ENCODE peak calls at places on chromosomes 5 and 9, in ten cellular contexts. W, B, L, M, H, U, Q, D, F and E are unnamed samples.

GRCh38 chr5:180352116-180352975 is 790 bp downstream of the GFPT2 start:
- DNase-seq in W (peak), B (no peak), L (no peak), M (no peak), H (no peak), U (peak), Q (no peak), D (peak), F (no peak), E (no peak)

GRCh38 chr5:53480474-53481353 is at the start of gene FST:
- DNase-seq in W (peak), B (no peak), L (no peak), M (no peak), H (peak), U (peak), Q (peak), D (peak), F (peak), E (no peak)

GRCh38 chr9:137828527-137829259 is 48.9 kb upstream of the CACNA1B start:
- DNase-seq in W (peak), B (no peak), L (no peak), M (no peak), H (peak), U (no peak), Q (peak), D (no peak), F (no peak), E (peak)

GRCh38 chr5:143063175-143063970 is 293.2 kb downstream of the ARHGAP26 start:
- DNase-seq in W (no peak), B (no peak), L (no peak), M (no peak), H (peak), U (peak), Q (no peak), D (peak), F (no peak), E (no peak)

GRCh38 chr9:136882109-136882946 is 4.0 kb upstream of the TRAF2 start:
- DNase-seq in W (peak), B (peak), L (peak), M (peak), H (peak), U (peak), Q (peak), D (no peak), F (peak), E (peak)

GRCh38 chr9:121562261-121562780 is 62.7 kb upstream of the GGTA1 start:
- DNase-seq in W (no peak), B (no peak), L (no peak), M (no peak), H (no peak), U (no peak), Q (no peak), D (no peak), F (no peak), E (no peak)

GRCh38 chr5:159864885-159865622 is 51.2 kb upstream of the ADRA1B start:
- DNase-seq in W (no peak), B (no peak), L (no peak), M (no peak), H (peak), U (no peak), Q (no peak), D (no peak), F (no peak), E (no peak)

GRCh38 chr5:146751781-146752401 is 126.7 kb downstream of the PPP2R2B start:
- DNase-seq in W (no peak), B (no peak), L (no peak), M (no peak), H (no peak), U (no peak), Q (no peak), D (no peak), F (no peak), E (peak)

GRCh38 chr5:149038336-149039075 is 24.4 kb downstream of the SH3TC2 start:
- DNase-seq in W (no peak), B (no peak), L (no peak), M (no peak), H (no peak), U (no peak), Q (no peak), D (no peak), F (no peak), E (no peak)

GRCh38 chr9:87622098-87622497 is 103.8 kb upstream of the CTSL start:
- DNase-seq in W (no peak), B (no peak), L (no peak), M (no peak), H (no peak), U (no peak), Q (no peak), D (no peak), F (no peak), E (no peak)

GRCh38 chr5:65190328-65191053 is 291.2 kb downstream of the ADAMTS6 start:
- DNase-seq in W (no peak), B (no peak), L (no peak), M (no peak), H (peak), U (no peak), Q (no peak), D (no peak), F (peak), E (no peak)

GRCh38 chr5:13115476-13115875 is 829.0 kb downstream of the DNAH5 start:
- DNase-seq in W (no peak), B (no peak), L (no peak), M (no peak), H (no peak), U (no peak), Q (no peak), D (no peak), F (no peak), E (no peak)

GRCh38 chr5:1799110-1799601 is 481 bp downstream of the MRPL36 start:
- DNase-seq in W (no peak), B (no peak), L (peak), M (no peak), H (peak), U (no peak), Q (no peak), D (peak), F (peak), E (no peak)

GRCh38 chr5:7897014-7897600 is 28.2 kb downstream of the MTRR start:
- DNase-seq in W (no peak), B (no peak), L (peak), M (no peak), H (peak), U (no peak), Q (peak), D (no peak), F (no peak), E (peak)

GRCh38 chr5:135134686-135135381 is 100.8 kb upstream of the PITX1 start:
- DNase-seq in W (no peak), B (no peak), L (no peak), M (no peak), H (no peak), U (no peak), Q (no peak), D (no peak), F (no peak), E (no peak)

DNA sequence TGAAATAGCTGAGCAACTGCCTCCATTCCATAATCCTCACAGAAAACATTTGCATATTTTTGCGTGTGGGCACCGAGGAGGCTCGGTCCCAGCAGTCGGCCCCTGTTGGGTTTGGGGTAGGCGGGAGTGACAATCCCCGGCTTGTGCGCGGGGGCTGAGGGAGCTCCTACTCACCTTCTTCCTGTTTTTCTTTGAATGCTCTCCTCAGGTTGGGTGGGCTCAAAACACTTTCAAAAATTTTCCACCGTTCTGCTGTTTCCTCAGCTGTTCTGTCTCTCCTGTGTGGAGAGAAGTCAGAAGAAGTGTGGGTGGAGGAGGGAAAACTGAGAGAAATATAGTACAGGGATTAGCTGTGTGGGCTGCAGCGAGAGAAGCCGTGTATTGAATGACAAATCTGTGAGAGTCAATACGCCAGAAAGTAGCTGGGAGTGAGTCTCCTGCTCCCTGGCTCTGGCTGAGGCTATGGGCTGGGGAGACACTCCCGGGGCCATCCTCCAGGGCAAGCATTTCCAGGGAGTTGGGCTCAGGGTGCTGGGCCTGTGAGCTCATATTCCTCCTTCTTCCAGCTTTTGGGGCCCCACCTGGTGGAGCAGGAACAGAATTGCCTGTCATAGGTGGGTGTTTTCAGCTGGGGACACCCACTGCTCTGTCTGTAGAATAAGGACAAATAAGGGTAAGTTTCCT is 84.7 kb downstream of the CMYA5 start:
- DNase-seq in W (peak), B (no peak), L (peak), M (peak), H (peak), U (no peak), Q (peak), D (no peak), F (peak), E (no peak)
- TF ChIP-seq CTCF in W (peak), B (no peak), L (peak), M (peak), H (peak), U (peak), Q (peak), D (no peak), F (no peak), E (no peak)

GRCh38 chr9:124202447-124202971 is 55.2 kb upstream of the NEK6 start:
- DNase-seq in W (no peak), B (no peak), L (no peak), M (no peak), H (peak), U (peak), Q (no peak), D (no peak), F (no peak), E (no peak)
- H3K27ac ChIP-seq in W (peak), B (peak), L (no peak), M (no peak), H (no peak), U (no peak), Q (no peak), D (no peak), F (no peak), E (no peak)

GRCh38 chr5:97044057-97044456 is 98.4 kb downstream of the LIX1 start:
- DNase-seq in W (no peak), B (peak), L (peak), M (peak), H (peak), U (peak), Q (peak), D (no peak), F (no peak), E (no peak)
- TF ChIP-seq CTCF in W (no peak), B (no peak), L (peak), M (peak), H (peak), U (peak), Q (peak), D (no peak), F (no peak), E (no peak)

DNA sequence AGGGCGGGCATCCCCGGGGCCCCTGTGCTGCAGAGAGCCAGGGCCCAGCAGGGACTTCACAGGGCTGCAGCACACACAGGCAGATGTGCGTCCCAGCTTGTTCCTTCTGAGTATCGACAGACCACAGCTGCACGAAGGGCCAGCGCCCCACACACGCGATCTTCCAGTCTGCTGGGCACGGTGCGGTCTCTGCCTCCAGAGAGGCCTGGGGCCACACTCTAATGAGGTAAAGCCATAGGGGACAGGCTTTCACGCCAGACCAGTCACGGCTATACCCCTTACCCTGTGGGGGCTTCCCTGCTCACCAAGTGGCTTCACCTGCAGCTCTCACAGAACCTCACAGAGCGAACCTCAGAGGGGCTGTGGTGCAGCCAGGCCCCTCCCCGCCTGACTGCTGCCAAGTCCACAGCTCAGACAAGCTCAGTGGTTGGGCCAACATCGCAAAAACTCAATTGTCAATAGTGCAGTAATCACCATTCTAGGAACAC is 82.2 kb downstream of the SHB start:
- DNase-seq in W (peak), B (no peak), L (no peak), M (no peak), H (no peak), U (no peak), Q (no peak), D (no peak), F (no peak), E (no peak)
- H3K27ac ChIP-seq in W (no peak), B (no peak), L (no peak), M (no peak), H (no peak), U (no peak), Q (no peak), D (no peak), F (peak), E (no peak)

DNA sequence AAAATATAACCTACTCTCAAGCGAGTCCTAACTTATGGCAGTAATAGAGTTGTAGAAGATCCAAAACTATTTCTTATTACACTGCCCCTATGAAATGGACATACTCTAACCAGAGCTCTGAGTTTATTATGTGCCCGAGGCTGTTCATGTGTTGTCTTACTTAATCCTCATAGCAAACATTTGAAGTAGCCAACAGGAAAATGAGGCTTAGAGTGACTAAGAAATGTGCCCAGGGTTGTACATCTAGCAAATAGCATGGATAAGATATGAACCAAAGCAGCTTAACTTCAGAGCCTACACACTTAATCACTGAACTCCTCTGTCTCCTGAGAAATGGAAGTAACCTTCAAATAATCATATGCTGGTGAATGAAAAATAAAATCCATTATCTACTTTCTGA is 1551.7 kb downstream of the MAT2B start:
- DNase-seq in W (no peak), B (no peak), L (no peak), M (no peak), H (no peak), U (no peak), Q (no peak), D (no peak), F (no peak), E (no peak)
- TF ChIP-seq CTCF in W (no peak), B (no peak), L (no peak), M (no peak), H (no peak), U (no peak), Q (no peak), D (no peak), F (no peak), E (no peak)

GRCh38 chr9:131457746-131458145 is 45.0 kb upstream of the POMT1 start:
- DNase-seq in W (no peak), B (no peak), L (no peak), M (no peak), H (no peak), U (no peak), Q (no peak), D (peak), F (no peak), E (no peak)

GRCh38 chr9:131464354-131465000 is 38.2 kb upstream of the POMT1 start:
- DNase-seq in W (peak), B (no peak), L (no peak), M (no peak), H (no peak), U (no peak), Q (no peak), D (peak), F (no peak), E (no peak)

GRCh38 chr9:131459056-131459455 is 43.7 kb upstream of the POMT1 start:
- DNase-seq in W (no peak), B (no peak), L (no peak), M (no peak), H (no peak), U (no peak), Q (no peak), D (peak), F (no peak), E (no peak)

GRCh38 chr9:131461166-131461565 is 41.6 kb upstream of the POMT1 start:
- DNase-seq in W (no peak), B (no peak), L (no peak), M (no peak), H (no peak), U (no peak), Q (no peak), D (peak), F (no peak), E (no peak)
- H3K27ac ChIP-seq in W (no peak), B (no peak), L (no peak), M (no peak), H (no peak), U (no peak), Q (no peak), D (no peak), F (peak), E (no peak)

GRCh38 chr9:100222674-100223073 is 123.6 kb downstream of the INVS start:
- DNase-seq in W (no peak), B (no peak), L (no peak), M (no peak), H (peak), U (no peak), Q (no peak), D (no peak), F (peak), E (no peak)
- TF ChIP-seq CTCF in W (no peak), B (no peak), L (no peak), M (peak), H (peak), U (peak), Q (peak), D (no peak), F (peak), E (peak)

DNA sequence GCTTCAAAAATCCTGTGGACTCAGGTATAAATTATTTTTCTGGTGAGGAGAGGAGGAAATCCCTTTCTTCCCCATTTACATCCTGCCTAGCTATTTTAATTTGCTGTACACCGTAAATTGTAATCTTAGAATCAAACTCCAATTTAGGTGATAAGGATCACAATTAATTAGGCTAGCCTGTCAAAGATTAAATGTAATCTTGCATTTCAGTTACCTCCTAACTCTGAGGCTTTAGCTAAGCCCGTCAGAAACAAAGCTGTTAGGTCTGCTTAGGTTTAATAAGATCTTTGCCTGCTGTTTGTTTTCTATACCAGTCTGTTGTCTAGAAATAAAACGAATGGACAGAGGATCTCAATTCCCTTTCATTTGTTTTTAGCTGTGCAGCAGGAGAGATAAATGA is 51.5 kb downstream of the PIK3R1 start:
- DNase-seq in W (no peak), B (no peak), L (no peak), M (no peak), H (no peak), U (no peak), Q (no peak), D (no peak), F (no peak), E (no peak)
- H3K27ac ChIP-seq in W (peak), B (no peak), L (no peak), M (no peak), H (no peak), U (peak), Q (no peak), D (no peak), F (no peak), E (no peak)

GRCh38 chr9:133333566-133333965 is 2.4 kb downstream of the SURF6 start:
- DNase-seq in W (no peak), B (no peak), L (no peak), M (no peak), H (no peak), U (no peak), Q (peak), D (peak), F (no peak), E (no peak)

GRCh38 chr9:133331221-133331620 is 4.8 kb downstream of the SURF6 start:
- DNase-seq in W (peak), B (no peak), L (no peak), M (no peak), H (no peak), U (no peak), Q (peak), D (peak), F (no peak), E (no peak)

GRCh38 chr9:133331641-133332380 is 4.2 kb downstream of the SURF6 start:
- DNase-seq in W (peak), B (no peak), L (no peak), M (no peak), H (no peak), U (no peak), Q (peak), D (peak), F (no peak), E (no peak)

GRCh38 chr9:133333011-133333410 is 3.0 kb downstream of the SURF6 start:
- DNase-seq in W (no peak), B (no peak), L (no peak), M (no peak), H (no peak), U (no peak), Q (no peak), D (peak), F (no peak), E (no peak)

DNA sequence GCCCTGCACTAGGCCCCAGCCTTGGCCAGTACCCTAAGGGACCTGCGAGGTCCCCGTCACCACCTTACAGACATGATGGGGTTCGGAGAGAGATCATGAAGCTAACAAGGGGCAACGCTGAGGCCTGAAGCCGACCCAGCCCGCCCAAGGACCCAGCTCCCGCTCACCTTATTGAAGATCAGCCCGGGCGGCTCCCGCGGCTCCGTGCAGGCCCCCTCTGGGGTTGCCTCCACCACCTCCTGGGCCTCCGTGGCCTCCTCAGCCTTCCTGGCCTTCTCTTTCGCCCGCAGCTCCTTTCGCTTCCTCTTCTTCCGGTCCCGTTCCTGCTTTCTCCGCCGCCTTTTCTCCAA is 3.6 kb downstream of the SURF6 start:
- DNase-seq in W (peak), B (no peak), L (no peak), M (no peak), H (no peak), U (no peak), Q (peak), D (peak), F (no peak), E (no peak)
- TF ChIP-seq CTCF in W (no peak), B (no peak), L (no peak), M (no peak), H (no peak), U (no peak), Q (no peak), D (no peak), F (no peak), E (no peak)